ENCODE peak calls at places on chromosomes 2 and 18, in four cellular contexts. A is K562, W is transverse colon, M is choroid plexus epithelial cell. N is an unnamed sample.

GRCh38 chr2:19949071-19949470 is 40.8 kb downstream of the WDR35 start:
- DNase-seq in A (no peak), W (no peak), M (peak), N (peak)

GRCh38 chr2:73359915-73360697 is 25.5 kb upstream of the ALMS1 start:
- DNase-seq in A (peak), W (no peak), M (peak), N (peak)

GRCh38 chr2:188835821-188836220 is 138.4 kb upstream of the COL3A1 start:
- DNase-seq in A (no peak), W (no peak), M (no peak), N (no peak)

GRCh38 chr2:219509780-219510511 is 4.3 kb upstream of the ASIC4 start:
- DNase-seq in A (peak), W (peak), M (peak), N (peak)

GRCh38 chr2:221649045-221649444 is 76.9 kb upstream of the EPHA4 start:
- DNase-seq in A (no peak), W (no peak), M (peak), N (no peak)

GRCh38 chr2:38702413-38702812 is 36.5 kb downstream of the GALM start:
- DNase-seq in A (no peak), W (no peak), M (peak), N (peak)

GRCh38 chr2:190467575-190468083 is 59.5 kb downstream of the MFSD6 start:
- DNase-seq in A (no peak), W (no peak), M (peak), N (peak)

GRCh38 chr2:207274541-207274940 is 108.8 kb upstream of the KLF7 start:
- DNase-seq in A (no peak), W (no peak), M (no peak), N (no peak)

GRCh38 chr2:10408649-10409579 is 39.2 kb downstream of the ODC1 start:
- DNase-seq in A (peak), W (peak), M (peak), N (peak)

GRCh38 chr2:20494246-20494645 is 47.4 kb downstream of the RHOB start:
- DNase-seq in A (no peak), W (no peak), M (peak), N (peak)

GRCh38 chr2:51994123-51994788 is 962.3 kb upstream of the NRXN1 start:
- DNase-seq in A (no peak), W (no peak), M (no peak), N (no peak)

GRCh38 chr2:120647487-120647886 is 88.2 kb upstream of the GLI2 start:
- DNase-seq in A (no peak), W (no peak), M (peak), N (peak)

GRCh38 chr2:218081695-218082094 is 12.6 kb downstream of the RUFY4 start:
- DNase-seq in A (no peak), W (no peak), M (peak), N (peak)

GRCh38 chr18:63917831-63918230 is 10.1 kb downstream of the SERPINB10 start:
- DNase-seq in A (no peak), W (no peak), M (no peak), N (no peak)

DNA sequence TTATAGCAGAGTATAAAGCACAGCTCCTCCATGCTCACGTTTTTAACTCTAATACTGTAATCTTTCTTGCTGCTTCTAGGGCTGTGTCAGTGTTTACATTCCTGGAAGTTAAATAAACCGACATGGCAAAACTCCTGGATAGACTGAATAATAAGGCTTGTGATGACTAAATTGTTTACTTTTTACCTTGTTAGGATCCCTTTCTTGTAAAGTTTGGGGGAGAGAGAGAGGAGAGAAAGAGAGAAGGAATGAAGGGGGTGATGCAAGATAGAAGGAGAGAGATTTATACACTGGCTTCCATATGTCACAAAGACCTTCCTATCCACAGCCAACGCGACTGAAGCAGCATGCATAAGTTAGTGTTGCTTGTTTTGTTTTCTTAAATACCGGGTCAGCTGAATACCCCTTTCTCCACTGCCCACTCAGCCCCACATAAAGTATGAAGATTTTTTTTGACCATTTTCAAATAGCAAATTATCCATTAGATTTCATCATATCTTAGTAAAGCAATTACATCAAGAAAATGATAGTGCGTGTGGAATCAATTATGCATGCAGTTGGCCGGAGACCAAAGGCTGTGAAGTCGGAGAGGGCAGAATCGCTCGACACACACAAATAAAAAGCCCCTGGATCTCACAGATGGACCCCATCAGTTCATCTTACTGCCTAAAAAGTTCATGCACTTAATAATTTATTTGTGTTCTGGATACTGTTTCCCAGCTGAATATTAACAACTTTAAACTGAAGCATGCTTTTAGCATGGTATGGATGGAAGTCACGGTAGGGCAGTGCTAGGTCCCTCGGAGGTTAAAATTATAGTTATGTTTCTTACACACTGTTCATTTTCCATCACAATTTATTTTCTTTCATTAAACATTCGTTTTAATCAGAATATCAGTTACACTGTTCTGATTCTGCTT is 20.1 kb downstream of the BCL11A start:
- DNase-seq in A (no peak), W (no peak), M (peak), N (peak)
- H3K4me3 ChIP-seq in A (no peak), W (no peak), M (no peak), N (no peak)

GRCh38 chr18:57052173-57052572 is 94.7 kb upstream of the BOD1L2 start:
- DNase-seq in A (no peak), W (no peak), M (no peak), N (no peak)
- TF ChIP-seq CTCF in A (no peak), W (no peak), M (no peak), N (no peak)

DNA sequence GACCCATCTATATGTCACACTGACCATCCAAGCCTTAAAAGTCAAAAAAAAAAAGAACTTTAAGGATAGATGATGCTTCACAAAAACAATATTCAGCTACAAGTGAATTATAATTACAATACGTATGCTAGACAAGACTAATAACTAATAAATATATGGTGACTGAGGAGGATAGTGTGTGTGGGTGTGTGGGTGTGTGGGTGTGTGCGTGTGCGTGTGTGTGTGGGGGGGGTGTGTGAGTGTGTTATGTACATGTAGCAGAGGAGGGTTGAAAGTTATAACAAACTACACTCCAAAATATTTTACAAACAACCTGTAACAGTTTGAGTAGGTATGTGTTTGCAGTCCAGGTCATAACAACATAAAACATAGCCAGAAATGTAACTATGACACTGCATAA is 159.2 kb upstream of the RBBP8 start:
- DNase-seq in A (no peak), W (no peak), M (no peak), N (no peak)
- H3K4me3 ChIP-seq in A (no peak), W (no peak), M (no peak), N (no peak)

GRCh38 chr2:86825020-86825727 is 34.5 kb upstream of the CD8A start:
- DNase-seq in A (no peak), W (no peak), M (no peak), N (no peak)
- TF ChIP-seq CTCF in A (no peak), W (no peak), M (no peak), N (no peak)

GRCh38 chr2:158692372-158693103 is 102.6 kb upstream of the DAPL1 start:
- DNase-seq in A (no peak), W (no peak), M (peak), N (no peak)
- H3K4me3 ChIP-seq in A (no peak), W (no peak), M (no peak), N (no peak)

GRCh38 chr2:67399831-67400489 is 2.8 kb downstream of the ETAA1 start:
- DNase-seq in A (no peak), W (no peak), M (peak), N (peak)

GRCh38 chr2:67399144-67399543 is 2.0 kb downstream of the ETAA1 start:
- DNase-seq in A (no peak), W (no peak), M (no peak), N (no peak)

GRCh38 chr2:67400560-67401464 is 3.7 kb downstream of the ETAA1 start:
- DNase-seq in A (no peak), W (no peak), M (peak), N (peak)

GRCh38 chr2:67394734-67395133 is 2.4 kb upstream of the ETAA1 start:
- DNase-seq in A (no peak), W (no peak), M (peak), N (peak)

GRCh38 chr2:67397143-67397986 is at the start of gene ETAA1:
- DNase-seq in A (peak), W (peak), M (peak), N (peak)
- TF ChIP-seq CTCF in A (no peak), W (no peak), M (no peak), N (no peak)

GRCh38 chr2:56185101-56185581 is 1.4 kb downstream of the CCDC85A start:
- DNase-seq in A (no peak), W (no peak), M (no peak), N (peak)
- H3K4me3 ChIP-seq in A (no peak), W (peak), M (peak), N (peak)

GRCh38 chr2:236177967-236178909 is 10.1 kb upstream of the GBX2 start:
- DNase-seq in A (peak), W (peak), M (peak), N (peak)

GRCh38 chr2:236174608-236175001 is 6.4 kb upstream of the GBX2 start:
- DNase-seq in A (no peak), W (no peak), M (no peak), N (no peak)

GRCh38 chr2:236177604-236177966 is 9.4 kb upstream of the GBX2 start:
- DNase-seq in A (peak), W (peak), M (peak), N (peak)

GRCh38 chr2:236176951-236177350 is 8.8 kb upstream of the GBX2 start:
- DNase-seq in A (no peak), W (no peak), M (no peak), N (no peak)

DNA sequence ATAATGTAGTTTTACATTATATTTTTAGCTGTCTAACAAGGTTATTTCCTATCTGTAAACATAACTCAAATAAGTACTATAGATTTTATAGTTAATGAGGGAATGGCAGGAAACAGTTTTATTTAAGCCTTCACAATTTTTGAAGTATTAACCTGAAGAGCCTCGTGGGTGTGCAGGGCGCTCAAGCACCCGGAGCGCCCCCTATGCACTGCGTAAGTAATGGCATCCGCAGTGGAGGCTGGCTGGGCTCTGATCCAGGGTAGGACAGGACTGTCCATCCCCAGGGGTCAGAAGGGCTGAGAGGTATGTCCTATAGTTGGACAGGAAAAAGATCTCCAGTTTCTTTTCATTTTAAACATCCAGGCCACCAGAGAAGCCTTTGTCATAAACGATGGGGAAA is 8.2 kb upstream of the GBX2 start:
- DNase-seq in A (peak), W (no peak), M (peak), N (peak)
- TF ChIP-seq CTCF in A (peak), W (peak), M (peak), N (peak)

N was measured in cardiac fibroblast.